ENCODE peak calls at places on chromosome 13, in ten cellular contexts. N, G, T, P, S, J, O, D, W and H are unnamed samples.

GRCh38 chr13:22561581-22561980 is 619.2 kb upstream of the SGCG start:
- DNase-seq in N (no peak), G (no peak), T (no peak), P (no peak), S (no peak), J (no peak), O (no peak), D (no peak), W (no peak), H (no peak)

GRCh38 chr13:113882266-113882627 is 18.4 kb upstream of the GAS6 start:
- DNase-seq in N (no peak), G (peak; percentile 88), T (peak; percentile 69), P (no peak), S (peak; percentile 72), J (no peak), O (peak; percentile 43), D (peak; percentile 80), W (peak; percentile 82), H (no peak)

GRCh38 chr13:49220856-49221614 is 897 bp downstream of the MLNR start:
- DNase-seq in N (no peak), G (no peak), T (no peak), P (no peak), S (peak; percentile 26), J (no peak), O (no peak), D (no peak), W (no peak), H (no peak)

GRCh38 chr13:74301200-74302063 is 167.2 kb upstream of the KLF12 start:
- DNase-seq in N (no peak), G (no peak), T (no peak), P (no peak), S (no peak), J (no peak), O (no peak), D (no peak), W (no peak), H (no peak)

GRCh38 chr13:101144808-101145419 is 271.4 kb downstream of the NALCN start:
- DNase-seq in N (peak; percentile 32), G (no peak), T (no peak), P (peak; percentile 38), S (no peak), J (no peak), O (no peak), D (no peak), W (no peak), H (peak; percentile 66)

GRCh38 chr13:98775844-98776598 is 23.5 kb upstream of the SLC15A1 start:
- DNase-seq in N (no peak), G (no peak), T (no peak), P (no peak), S (no peak), J (no peak), O (peak; percentile 37), D (no peak), W (no peak), H (no peak)

GRCh38 chr13:101942038-101942437 is 459.8 kb downstream of the FGF14 start:
- DNase-seq in N (no peak), G (no peak), T (no peak), P (peak; percentile 4), S (no peak), J (no peak), O (no peak), D (no peak), W (no peak), H (peak; percentile 16)

GRCh38 chr13:85525411-85525810 is 273.8 kb downstream of the SLITRK6 start:
- DNase-seq in N (no peak), G (no peak), T (no peak), P (no peak), S (no peak), J (no peak), O (no peak), D (no peak), W (no peak), H (no peak)

GRCh38 chr13:50871405-50871804 is 27.9 kb upstream of the DLEU7 start:
- DNase-seq in N (no peak), G (no peak), T (no peak), P (no peak), S (no peak), J (no peak), O (no peak), D (no peak), W (no peak), H (no peak)

GRCh38 chr13:75637101-75637774 is 1.1 kb downstream of the LMO7 start:
- DNase-seq in N (no peak), G (no peak), T (no peak), P (no peak), S (no peak), J (no peak), O (no peak), D (no peak), W (no peak), H (peak; percentile 38)

GRCh38 chr13:96710166-96710866 is 284.0 kb downstream of the OXGR1 start:
- DNase-seq in N (no peak), G (no peak), T (no peak), P (no peak), S (no peak), J (no peak), O (no peak), D (no peak), W (no peak), H (no peak)

GRCh38 chr13:26475176-26476110 is 82.0 kb upstream of the WASF3 start:
- DNase-seq in N (no peak), G (no peak), T (no peak), P (no peak), S (peak; percentile 30), J (no peak), O (no peak), D (no peak), W (no peak), H (no peak)
- H3K4me3 ChIP-seq in N (no peak overlapping the region), G (peak overlapping the region; percentile 40), T (no peak overlapping the region), P (no peak overlapping the region), S (no peak overlapping the region), J (no peak overlapping the region), O (no peak overlapping the region), D (peak overlapping the region; percentile 48), W (no peak overlapping the region), H (no peak overlapping the region)

GRCh38 chr13:110154370-110155031 is 152.5 kb downstream of the COL4A1 start:
- DNase-seq in N (no peak), G (no peak), T (no peak), P (no peak), S (peak; percentile 26), J (no peak), O (no peak), D (no peak), W (no peak), H (no peak)

GRCh38 chr13:110149036-110149435 is 157.9 kb downstream of the COL4A1 start:
- DNase-seq in N (no peak), G (no peak), T (no peak), P (no peak), S (peak; percentile 16), J (no peak), O (no peak), D (no peak), W (no peak), H (no peak)

GRCh38 chr13:110150384-110151091 is 156.4 kb downstream of the COL4A1 start:
- DNase-seq in N (no peak), G (no peak), T (no peak), P (no peak), S (peak; percentile 50), J (no peak), O (no peak), D (no peak), W (no peak), H (no peak)

GRCh38 chr13:110155072-110155471 is 151.9 kb downstream of the COL4A1 start:
- DNase-seq in N (no peak), G (no peak), T (no peak), P (no peak), S (peak; percentile 52), J (no peak), O (no peak), D (no peak), W (no peak), H (no peak)

GRCh38 chr13:110152351-110152750 is 154.6 kb downstream of the COL4A1 start:
- DNase-seq in N (no peak), G (no peak), T (no peak), P (no peak), S (peak; percentile 56), J (no peak), O (no peak), D (no peak), W (no peak), H (no peak)
- H3K36me3 ChIP-seq in N (no peaks in the 10 kb centered on the region), G (peaks cover 91% of the 10 kb centered on the region), T (peaks cover 33% of the 10 kb centered on the region), P (no peaks in the 10 kb centered on the region), S (peaks cover 99% of the 10 kb centered on the region), J (no peaks in the 10 kb centered on the region), O (peaks cover 6% of the 10 kb centered on the region), D (peaks cover 95% of the 10 kb centered on the region), W (peaks cover 8% of the 10 kb centered on the region), H (no peaks in the 10 kb centered on the region)

GRCh38 chr13:27131202-27131623 is 40.4 kb downstream of the USP12 start:
- DNase-seq in N (peak; percentile 77), G (no peak), T (no peak), P (no peak), S (no peak), J (no peak), O (no peak), D (no peak), W (no peak), H (no peak)

GRCh38 chr13:27133889-27134288 is 37.7 kb downstream of the USP12 start:
- DNase-seq in N (no peak), G (no peak), T (no peak), P (no peak), S (no peak), J (no peak), O (no peak), D (no peak), W (no peak), H (no peak)

GRCh38 chr13:27132538-27132937 is 39.1 kb downstream of the USP12 start:
- DNase-seq in N (no peak), G (no peak), T (no peak), P (no peak), S (no peak), J (no peak), O (no peak), D (no peak), W (no peak), H (no peak)

GRCh38 chr13:27130223-27131015 is 41.2 kb downstream of the USP12 start:
- DNase-seq in N (no peak), G (no peak), T (no peak), P (no peak), S (no peak), J (no peak), O (no peak), D (no peak), W (no peak), H (no peak)

DNA sequence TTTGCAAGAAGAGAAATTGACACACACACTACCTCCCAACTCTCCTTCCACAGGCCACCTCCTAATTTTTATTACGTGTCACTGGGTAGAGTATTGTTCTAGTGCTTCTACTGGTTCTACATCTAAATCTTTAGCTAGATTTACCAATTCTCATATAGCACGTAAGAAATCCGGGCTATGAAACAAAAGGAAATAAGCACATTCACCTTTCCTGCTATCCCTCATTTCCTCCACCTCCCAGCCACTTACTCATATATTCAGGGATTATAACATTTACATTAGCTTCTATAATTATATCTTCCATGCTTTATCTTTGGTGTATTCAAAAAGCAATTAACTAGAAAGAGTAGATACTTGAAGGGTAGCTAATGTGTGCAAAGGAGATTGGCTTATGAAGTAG is 39.7 kb downstream of the USP12 start:
- DNase-seq in N (no peak), G (no peak), T (no peak), P (no peak), S (no peak), J (no peak), O (no peak), D (no peak), W (no peak), H (no peak)
- H3K4me1 ChIP-seq in N (peaks cover 52% of the 10 kb centered on the region), G (no peaks in the 10 kb centered on the region), T (no peaks in the 10 kb centered on the region), P (no peaks in the 10 kb centered on the region), S (no peaks in the 10 kb centered on the region), J (no peaks in the 10 kb centered on the region), O (no peaks in the 10 kb centered on the region), D (peaks cover 69% of the 10 kb centered on the region), W (peaks cover 2% of the 10 kb centered on the region), H (peaks cover 8% of the 10 kb centered on the region)

GRCh38 chr13:40982772-40983171 is 36.3 kb downstream of the ELF1 start:
- DNase-seq in N (peak; percentile 86), G (no peak), T (peak; percentile 24), P (peak; percentile 85), S (no peak), J (no peak), O (no peak), D (no peak), W (no peak), H (no peak)
- H3K4me3 ChIP-seq in N (peak overlapping the region; percentile 100), G (peak overlapping the region; percentile 21), T (no peak overlapping the region), P (peak overlapping the region; percentile 85), S (no peak overlapping the region), J (peak overlapping the region; percentile 11), O (peak overlapping the region; percentile 28), D (peak overlapping the region; percentile 58), W (no peak overlapping the region), H (no peak overlapping the region)